ENCODE peak calls at places on chromosomes 13 and 19, in eight cellular contexts. One of them, this sample, is unnamed.

GRCh38 chr19:30689474-30689873 is 317.3 kb downstream of the ZNF536 start:
- DNase-seq in fibroblast of lung: no peak
- DNase-seq in endothelial cell: peak
- DNase-seq in ELF-1: no peak
- DNase-seq in RPMI7951: no peak
- DNase-seq in mucosa of gallbladder: no peak
- DNase-seq in GM12865: no peak
- DNase-seq in activated B cell treated with CpG ODN at 0.5 μM for 24 hours: no peak
- DNase-seq in this sample: no peak

GRCh38 chr13:70353096-70353495 is 244.8 kb upstream of the KLHL1 start:
- DNase-seq in mucosa of gallbladder: no peak
- DNase-seq in fibroblast of lung: no peak
- DNase-seq in endothelial cell: no peak
- DNase-seq in ELF-1: no peak
- DNase-seq in GM12865: no peak
- DNase-seq in activated B cell treated with CpG ODN at 0.5 μM for 24 hours: no peak
- DNase-seq in RPMI7951: no peak
- DNase-seq in this sample: no peak

GRCh38 chr19:28426110-28426901 is 786.6 kb downstream of the UQCRFS1 start:
- DNase-seq in GM12865: no peak
- DNase-seq in ELF-1: no peak
- DNase-seq in mucosa of gallbladder: no peak
- DNase-seq in fibroblast of lung: no peak
- DNase-seq in RPMI7951: no peak
- DNase-seq in endothelial cell: no peak
- DNase-seq in activated B cell treated with CpG ODN at 0.5 μM for 24 hours: no peak
- DNase-seq in this sample: no peak

GRCh38 chr13:100210966-100211710 is 122.2 kb downstream of the PCCA start:
- DNase-seq in ELF-1: no peak
- DNase-seq in GM12865: no peak
- DNase-seq in RPMI7951: no peak
- DNase-seq in activated B cell treated with CpG ODN at 0.5 μM for 24 hours: no peak
- DNase-seq in fibroblast of lung: peak
- DNase-seq in mucosa of gallbladder: no peak
- DNase-seq in endothelial cell: no peak
- DNase-seq in this sample: no peak

GRCh38 chr13:43516401-43516826 is 270.4 kb downstream of the ENOX1 start:
- DNase-seq in mucosa of gallbladder: peak
- DNase-seq in activated B cell treated with CpG ODN at 0.5 μM for 24 hours: no peak
- DNase-seq in endothelial cell: no peak
- DNase-seq in fibroblast of lung: peak
- DNase-seq in RPMI7951: peak
- DNase-seq in GM12865: no peak
- DNase-seq in ELF-1: peak
- DNase-seq in this sample: no peak

GRCh38 chr13:109700176-109700575 is 86.2 kb downstream of the IRS2 start:
- DNase-seq in GM12865: no peak
- DNase-seq in endothelial cell: peak
- DNase-seq in ELF-1: peak
- DNase-seq in mucosa of gallbladder: peak
- DNase-seq in activated B cell treated with CpG ODN at 0.5 μM for 24 hours: no peak
- DNase-seq in RPMI7951: peak
- DNase-seq in fibroblast of lung: peak
- DNase-seq in this sample: no peak

GRCh38 chr19:40763963-40764362 is 11.4 kb upstream of the MIA start:
- DNase-seq in endothelial cell: no peak
- DNase-seq in RPMI7951: no peak
- DNase-seq in GM12865: no peak
- DNase-seq in activated B cell treated with CpG ODN at 0.5 μM for 24 hours: no peak
- DNase-seq in fibroblast of lung: no peak
- DNase-seq in ELF-1: no peak
- DNase-seq in mucosa of gallbladder: no peak
- DNase-seq in this sample: no peak

GRCh38 chr13:106230450-106230849 is 305.0 kb downstream of the EFNB2 start:
- DNase-seq in mucosa of gallbladder: no peak
- DNase-seq in ELF-1: no peak
- DNase-seq in endothelial cell: no peak
- DNase-seq in activated B cell treated with CpG ODN at 0.5 μM for 24 hours: no peak
- DNase-seq in GM12865: no peak
- DNase-seq in fibroblast of lung: peak
- DNase-seq in RPMI7951: peak
- DNase-seq in this sample: no peak

GRCh38 chr13:75479102-75479501 is 2.9 kb downstream of the TBC1D4 start:
- DNase-seq in mucosa of gallbladder: no peak
- DNase-seq in activated B cell treated with CpG ODN at 0.5 μM for 24 hours: no peak
- DNase-seq in endothelial cell: no peak
- DNase-seq in fibroblast of lung: no peak
- DNase-seq in RPMI7951: no peak
- DNase-seq in ELF-1: no peak
- DNase-seq in GM12865: no peak
- DNase-seq in this sample: no peak

GRCh38 chr19:47486900-47487299 is 2.9 kb upstream of the KPTN start:
- DNase-seq in activated B cell treated with CpG ODN at 0.5 μM for 24 hours: no peak
- DNase-seq in fibroblast of lung: no peak
- DNase-seq in endothelial cell: no peak
- DNase-seq in ELF-1: no peak
- DNase-seq in GM12865: no peak
- DNase-seq in RPMI7951: no peak
- DNase-seq in mucosa of gallbladder: no peak
- DNase-seq in this sample: no peak

GRCh38 chr19:12828494-12828893 is 5.9 kb downstream of the RTBDN start:
- DNase-seq in mucosa of gallbladder: no peak
- DNase-seq in activated B cell treated with CpG ODN at 0.5 μM for 24 hours: no peak
- DNase-seq in endothelial cell: peak
- DNase-seq in GM12865: peak
- DNase-seq in fibroblast of lung: no peak
- DNase-seq in ELF-1: peak
- DNase-seq in RPMI7951: peak
- DNase-seq in this sample: no peak

GRCh38 chr13:97913206-97913605 is 40.3 kb upstream of the IPO5 start:
- DNase-seq in mucosa of gallbladder: no peak
- DNase-seq in RPMI7951: no peak
- DNase-seq in activated B cell treated with CpG ODN at 0.5 μM for 24 hours: no peak
- DNase-seq in fibroblast of lung: no peak
- DNase-seq in ELF-1: no peak
- DNase-seq in GM12865: no peak
- DNase-seq in endothelial cell: no peak
- DNase-seq in this sample: no peak

GRCh38 chr19:49231804-49232203 is 74.2 kb downstream of the TRPM4 start:
- DNase-seq in GM12865: peak
- DNase-seq in endothelial cell: no peak
- DNase-seq in ELF-1: no peak
- DNase-seq in RPMI7951: no peak
- DNase-seq in activated B cell treated with CpG ODN at 0.5 μM for 24 hours: no peak
- DNase-seq in fibroblast of lung: no peak
- DNase-seq in mucosa of gallbladder: no peak
- DNase-seq in this sample: no peak

GRCh38 chr13:90500569-90500968 is 846.9 kb upstream of the MIR17HG start:
- DNase-seq in fibroblast of lung: no peak
- DNase-seq in activated B cell treated with CpG ODN at 0.5 μM for 24 hours: no peak
- DNase-seq in endothelial cell: no peak
- DNase-seq in GM12865: no peak
- DNase-seq in RPMI7951: no peak
- DNase-seq in ELF-1: no peak
- DNase-seq in mucosa of gallbladder: no peak
- DNase-seq in this sample: no peak

GRCh38 chr13:75226092-75226491 is 255.9 kb downstream of the TBC1D4 start:
- DNase-seq in GM12865: no peak
- DNase-seq in ELF-1: peak
- DNase-seq in activated B cell treated with CpG ODN at 0.5 μM for 24 hours: no peak
- DNase-seq in endothelial cell: no peak
- DNase-seq in mucosa of gallbladder: no peak
- DNase-seq in fibroblast of lung: peak
- DNase-seq in RPMI7951: peak
- DNase-seq in this sample: no peak

GRCh38 chr13:97191143-97191542 is 31.0 kb upstream of the MBNL2 start:
- DNase-seq in endothelial cell: no peak
- DNase-seq in mucosa of gallbladder: no peak
- DNase-seq in RPMI7951: no peak
- DNase-seq in ELF-1: no peak
- DNase-seq in GM12865: no peak
- DNase-seq in fibroblast of lung: no peak
- DNase-seq in activated B cell treated with CpG ODN at 0.5 μM for 24 hours: no peak
- DNase-seq in this sample: no peak

GRCh38 chr19:17765069-17765618 is 13.9 kb downstream of the FCHO1 start:
- DNase-seq in ELF-1: peak
- DNase-seq in GM12865: peak
- DNase-seq in RPMI7951: peak
- DNase-seq in activated B cell treated with CpG ODN at 0.5 μM for 24 hours: no peak
- DNase-seq in mucosa of gallbladder: peak
- DNase-seq in fibroblast of lung: no peak
- DNase-seq in endothelial cell: no peak
- DNase-seq in this sample: no peak

GRCh38 chr13:101423872-101424271 is 7.6 kb upstream of the NALCN start:
- DNase-seq in RPMI7951: no peak
- DNase-seq in fibroblast of lung: no peak
- DNase-seq in mucosa of gallbladder: no peak
- DNase-seq in GM12865: no peak
- DNase-seq in activated B cell treated with CpG ODN at 0.5 μM for 24 hours: no peak
- DNase-seq in endothelial cell: no peak
- DNase-seq in ELF-1: no peak
- DNase-seq in this sample: no peak

GRCh38 chr13:28641600-28641926 is 17.4 kb upstream of the POMP start:
- DNase-seq in fibroblast of lung: no peak
- DNase-seq in RPMI7951: no peak
- DNase-seq in GM12865: peak
- DNase-seq in ELF-1: peak
- DNase-seq in activated B cell treated with CpG ODN at 0.5 μM for 24 hours: no peak
- DNase-seq in mucosa of gallbladder: no peak
- DNase-seq in endothelial cell: no peak
- DNase-seq in this sample: no peak

GRCh38 chr19:29879655-29879974 is 62.4 kb upstream of the URI1 start:
- DNase-seq in mucosa of gallbladder: no peak
- DNase-seq in endothelial cell: no peak
- DNase-seq in activated B cell treated with CpG ODN at 0.5 μM for 24 hours: no peak
- DNase-seq in ELF-1: no peak
- DNase-seq in fibroblast of lung: no peak
- DNase-seq in RPMI7951: no peak
- DNase-seq in GM12865: no peak
- DNase-seq in this sample: no peak

GRCh38 chr13:60538566-60538965 is 141.5 kb downstream of the TDRD3 start:
- DNase-seq in activated B cell treated with CpG ODN at 0.5 μM for 24 hours: no peak
- DNase-seq in endothelial cell: no peak
- DNase-seq in ELF-1: peak
- DNase-seq in mucosa of gallbladder: no peak
- DNase-seq in RPMI7951: peak
- DNase-seq in fibroblast of lung: no peak
- DNase-seq in GM12865: no peak
- DNase-seq in this sample: no peak

GRCh38 chr19:16355293-16356043 is 30.8 kb downstream of the KLF2 start:
- DNase-seq in fibroblast of lung: peak
- DNase-seq in RPMI7951: peak
- DNase-seq in activated B cell treated with CpG ODN at 0.5 μM for 24 hours: no peak
- DNase-seq in endothelial cell: no peak
- DNase-seq in ELF-1: no peak
- DNase-seq in GM12865: no peak
- DNase-seq in mucosa of gallbladder: no peak
- DNase-seq in this sample: no peak

GRCh38 chr19:18279516-18280246 is 1.7 kb downstream of the JUND start:
- DNase-seq in ELF-1: peak
- DNase-seq in fibroblast of lung: peak
- DNase-seq in endothelial cell: peak
- DNase-seq in RPMI7951: peak
- DNase-seq in GM12865: peak
- DNase-seq in mucosa of gallbladder: peak
- DNase-seq in activated B cell treated with CpG ODN at 0.5 μM for 24 hours: peak
- DNase-seq in this sample: peak

GRCh38 chr13:49517461-49517860 is 21.7 kb downstream of the PHF11 start:
- DNase-seq in endothelial cell: peak
- DNase-seq in GM12865: peak
- DNase-seq in activated B cell treated with CpG ODN at 0.5 μM for 24 hours: no peak
- DNase-seq in ELF-1: peak
- DNase-seq in RPMI7951: peak
- DNase-seq in mucosa of gallbladder: no peak
- DNase-seq in fibroblast of lung: no peak
- DNase-seq in this sample: no peak

GRCh38 chr13:107370036-107370785 is 802.3 kb upstream of the ARGLU1 start:
- DNase-seq in endothelial cell: no peak
- DNase-seq in GM12865: no peak
- DNase-seq in mucosa of gallbladder: no peak
- DNase-seq in activated B cell treated with CpG ODN at 0.5 μM for 24 hours: no peak
- DNase-seq in ELF-1: no peak
- DNase-seq in fibroblast of lung: peak
- DNase-seq in RPMI7951: peak
- DNase-seq in this sample: no peak

GRCh38 chr13:109274188-109274821 is 512.1 kb downstream of the IRS2 start:
- DNase-seq in mucosa of gallbladder: no peak
- DNase-seq in RPMI7951: peak
- DNase-seq in endothelial cell: no peak
- DNase-seq in GM12865: no peak
- DNase-seq in fibroblast of lung: peak
- DNase-seq in ELF-1: peak
- DNase-seq in activated B cell treated with CpG ODN at 0.5 μM for 24 hours: no peak
- DNase-seq in this sample: no peak

GRCh38 chr13:50323440-50324070 is 308.3 kb downstream of the KCNRG start:
- DNase-seq in RPMI7951: peak
- DNase-seq in mucosa of gallbladder: no peak
- DNase-seq in activated B cell treated with CpG ODN at 0.5 μM for 24 hours: no peak
- DNase-seq in fibroblast of lung: peak
- DNase-seq in GM12865: no peak
- DNase-seq in ELF-1: no peak
- DNase-seq in endothelial cell: no peak
- DNase-seq in this sample: no peak

GRCh38 chr19:50830266-50831025 is 2.9 kb downstream of the KLK15 start:
- DNase-seq in activated B cell treated with CpG ODN at 0.5 μM for 24 hours: no peak
- DNase-seq in endothelial cell: no peak
- DNase-seq in GM12865: no peak
- DNase-seq in mucosa of gallbladder: no peak
- DNase-seq in ELF-1: no peak
- DNase-seq in fibroblast of lung: no peak
- DNase-seq in RPMI7951: no peak
- DNase-seq in this sample: no peak

GRCh38 chr13:28531195-28531955 is 36.4 kb upstream of the FLT1 start:
- DNase-seq in activated B cell treated with CpG ODN at 0.5 μM for 24 hours: no peak
- DNase-seq in RPMI7951: peak
- DNase-seq in fibroblast of lung: peak
- DNase-seq in mucosa of gallbladder: no peak
- DNase-seq in GM12865: no peak
- DNase-seq in ELF-1: peak
- DNase-seq in endothelial cell: peak
- DNase-seq in this sample: no peak

GRCh38 chr13:41502676-41503075 is 45.3 kb downstream of the RGCC start:
- DNase-seq in RPMI7951: no peak
- DNase-seq in fibroblast of lung: no peak
- DNase-seq in GM12865: peak
- DNase-seq in ELF-1: no peak
- DNase-seq in activated B cell treated with CpG ODN at 0.5 μM for 24 hours: no peak
- DNase-seq in mucosa of gallbladder: no peak
- DNase-seq in endothelial cell: no peak
- DNase-seq in this sample: peak

GRCh38 chr19:40613669-40614594 is 12.8 kb downstream of the LTBP4 start:
- DNase-seq in ELF-1: peak
- DNase-seq in mucosa of gallbladder: peak
- DNase-seq in activated B cell treated with CpG ODN at 0.5 μM for 24 hours: peak
- DNase-seq in fibroblast of lung: peak
- DNase-seq in endothelial cell: peak
- DNase-seq in GM12865: peak
- DNase-seq in RPMI7951: peak
- DNase-seq in this sample: peak

GRCh38 chr13:113903361-113903760 is 39.5 kb upstream of the GAS6 start:
- DNase-seq in fibroblast of lung: peak
- DNase-seq in endothelial cell: no peak
- DNase-seq in RPMI7951: peak
- DNase-seq in mucosa of gallbladder: no peak
- DNase-seq in ELF-1: no peak
- DNase-seq in activated B cell treated with CpG ODN at 0.5 μM for 24 hours: no peak
- DNase-seq in GM12865: no peak
- DNase-seq in this sample: no peak

GRCh38 chr13:103277959-103278673 is 211.9 kb upstream of the SLC10A2 start:
- DNase-seq in fibroblast of lung: no peak
- DNase-seq in activated B cell treated with CpG ODN at 0.5 μM for 24 hours: no peak
- DNase-seq in mucosa of gallbladder: no peak
- DNase-seq in endothelial cell: no peak
- DNase-seq in GM12865: no peak
- DNase-seq in RPMI7951: no peak
- DNase-seq in ELF-1: no peak
- DNase-seq in this sample: no peak